ENCODE peak calls at places on chromosomes 16 and 17, in five cellular contexts. One of them, this sample, is unnamed.

GRCh38 chr16:46972971-46973456 is 460 bp downstream of the DNAJA2 start:
- DNase-seq in HCT116: no peak
- DNase-seq in Karpas-422: peak
- DNase-seq in PC-3: peak
- DNase-seq in mammary epithelial cell: peak
- DNase-seq in this sample: peak

GRCh38 chr16:68275611-68276191 is 11.4 kb downstream of the SLC7A6 start:
- DNase-seq in Karpas-422: peak
- DNase-seq in mammary epithelial cell: peak
- DNase-seq in HCT116: no peak
- DNase-seq in PC-3: no peak
- DNase-seq in this sample: no peak

GRCh38 chr16:17329412-17329811 is 141.3 kb downstream of the XYLT1 start:
- DNase-seq in mammary epithelial cell: no peak
- DNase-seq in HCT116: no peak
- DNase-seq in PC-3: no peak
- DNase-seq in Karpas-422: no peak
- DNase-seq in this sample: no peak

GRCh38 chr16:13435873-13436474 is 484.0 kb upstream of the ERCC4 start:
- DNase-seq in Karpas-422: peak
- DNase-seq in HCT116: no peak
- DNase-seq in PC-3: no peak
- DNase-seq in mammary epithelial cell: no peak
- DNase-seq in this sample: no peak

GRCh38 chr16:13153696-13154095 is 252.3 kb downstream of the SHISA9 start:
- DNase-seq in PC-3: no peak
- DNase-seq in mammary epithelial cell: no peak
- DNase-seq in HCT116: no peak
- DNase-seq in Karpas-422: no peak
- DNase-seq in this sample: no peak

GRCh38 chr17:41002814-41003213 is 3.1 kb upstream of the KRTAP3-2 start:
- DNase-seq in mammary epithelial cell: peak
- DNase-seq in PC-3: peak
- DNase-seq in Karpas-422: no peak
- DNase-seq in HCT116: no peak
- DNase-seq in this sample: no peak

GRCh38 chr17:7573324-7574080 is 5.9 kb upstream of the CD68 start:
- DNase-seq in HCT116: no peak
- DNase-seq in PC-3: peak
- DNase-seq in Karpas-422: peak
- DNase-seq in mammary epithelial cell: peak
- DNase-seq in this sample: peak

GRCh38 chr17:28221751-28222414 is 97.1 kb upstream of the TMEM97 start:
- DNase-seq in Karpas-422: no peak
- DNase-seq in PC-3: no peak
- DNase-seq in mammary epithelial cell: peak
- DNase-seq in HCT116: no peak
- DNase-seq in this sample: no peak

GRCh38 chr17:65495255-65496060 is 66.0 kb downstream of the AXIN2 start:
- DNase-seq in mammary epithelial cell: no peak
- DNase-seq in PC-3: no peak
- DNase-seq in Karpas-422: no peak
- DNase-seq in HCT116: peak
- DNase-seq in this sample: peak

GRCh38 chr16:14485811-14486519 is 144.1 kb downstream of the PARN start:
- DNase-seq in mammary epithelial cell: no peak
- DNase-seq in HCT116: no peak
- DNase-seq in Karpas-422: no peak
- DNase-seq in PC-3: no peak
- DNase-seq in this sample: no peak

GRCh38 chr16:14487579-14487978 is 142.5 kb downstream of the PARN start:
- DNase-seq in Karpas-422: peak
- DNase-seq in PC-3: no peak
- DNase-seq in mammary epithelial cell: no peak
- DNase-seq in HCT116: no peak
- DNase-seq in this sample: peak

GRCh38 chr16:14485131-14485551 is 144.9 kb downstream of the PARN start:
- DNase-seq in PC-3: no peak
- DNase-seq in Karpas-422: no peak
- DNase-seq in HCT116: no peak
- DNase-seq in mammary epithelial cell: no peak
- DNase-seq in this sample: no peak

GRCh38 chr16:14489460-14489859 is 140.6 kb downstream of the PARN start:
- DNase-seq in HCT116: peak
- DNase-seq in Karpas-422: peak
- DNase-seq in PC-3: peak
- DNase-seq in mammary epithelial cell: no peak
- DNase-seq in this sample: no peak

DNA sequence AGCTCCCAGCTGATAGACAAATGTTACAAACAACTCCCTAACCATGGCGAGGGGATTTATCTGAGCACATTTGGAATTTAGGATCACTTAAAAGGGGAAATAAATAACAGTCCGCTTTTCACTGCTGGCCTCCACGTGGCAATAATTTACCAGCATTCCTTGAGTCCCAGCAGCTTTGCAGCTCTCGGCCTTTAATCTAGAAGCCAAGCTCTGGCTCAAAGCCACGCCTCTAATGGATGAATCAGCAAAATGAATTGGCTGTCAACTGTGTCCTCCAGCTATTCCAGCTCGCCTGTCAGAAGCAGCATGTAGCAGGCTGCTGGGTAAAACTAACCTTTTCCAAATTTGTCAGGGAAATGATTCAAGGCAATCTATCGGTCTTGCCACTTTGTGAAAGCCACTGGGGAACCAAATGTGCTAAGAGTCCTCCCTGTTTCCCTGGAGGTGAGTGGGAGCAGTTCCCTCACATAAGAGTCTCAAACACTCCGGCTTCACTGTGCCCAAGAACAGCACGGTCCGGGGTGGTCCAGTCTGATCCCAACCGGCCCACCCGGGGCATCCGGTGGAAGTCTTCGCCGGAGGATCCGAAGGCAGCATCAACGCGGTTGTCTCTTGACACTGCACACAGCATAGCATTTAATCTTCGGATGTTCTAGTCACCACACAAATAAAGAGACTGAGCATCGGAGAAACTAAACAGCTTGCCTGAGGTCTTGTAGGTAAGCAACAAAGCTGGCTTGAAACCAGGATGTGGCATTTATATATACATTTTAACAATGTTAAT is 143.3 kb downstream of the PARN start:
- DNase-seq in HCT116: peak
- DNase-seq in mammary epithelial cell: peak
- DNase-seq in PC-3: peak
- DNase-seq in Karpas-422: no peak
- DNase-seq in this sample: peak
- H3K4me3 ChIP-seq in HCT116: peak
- H3K4me3 ChIP-seq in mammary epithelial cell: peak
- H3K4me3 ChIP-seq in PC-3: peak
- H3K4me3 ChIP-seq in Karpas-422: no peak
- H3K4me3 ChIP-seq in this sample: peak

GRCh38 chr17:81287155-81287554 is 8.0 kb downstream of the SLC38A10 start:
- DNase-seq in PC-3: no peak
- DNase-seq in HCT116: no peak
- DNase-seq in mammary epithelial cell: no peak
- DNase-seq in Karpas-422: no peak
- DNase-seq in this sample: no peak

GRCh38 chr17:81287741-81288430 is 7.2 kb downstream of the SLC38A10 start:
- DNase-seq in mammary epithelial cell: no peak
- DNase-seq in HCT116: no peak
- DNase-seq in Karpas-422: no peak
- DNase-seq in PC-3: no peak
- DNase-seq in this sample: no peak

GRCh38 chr17:81285894-81286293 is 9.2 kb downstream of the SLC38A10 start:
- DNase-seq in HCT116: no peak
- DNase-seq in Karpas-422: no peak
- DNase-seq in PC-3: no peak
- DNase-seq in mammary epithelial cell: no peak
- DNase-seq in this sample: no peak

GRCh38 chr17:81285179-81285878 is 9.8 kb downstream of the SLC38A10 start:
- DNase-seq in HCT116: no peak
- DNase-seq in PC-3: no peak
- DNase-seq in mammary epithelial cell: no peak
- DNase-seq in Karpas-422: no peak
- DNase-seq in this sample: peak

GRCh38 chr17:81286491-81287145 is 8.5 kb downstream of the SLC38A10 start:
- DNase-seq in HCT116: no peak
- DNase-seq in PC-3: no peak
- DNase-seq in Karpas-422: no peak
- DNase-seq in mammary epithelial cell: no peak
- DNase-seq in this sample: no peak
- H3K27ac ChIP-seq in HCT116: no peak
- H3K27ac ChIP-seq in PC-3: no peak
- H3K27ac ChIP-seq in Karpas-422: no peak
- H3K27ac ChIP-seq in mammary epithelial cell: no peak
- H3K27ac ChIP-seq in this sample: no peak

GRCh38 chr17:62819511-62820221 is 11.6 kb upstream of the MARCHF10 start:
- DNase-seq in Karpas-422: no peak
- DNase-seq in mammary epithelial cell: peak
- DNase-seq in HCT116: peak
- DNase-seq in PC-3: peak
- DNase-seq in this sample: no peak
- H3K9ac ChIP-seq in Karpas-422: no peak
- H3K9ac ChIP-seq in mammary epithelial cell: peak
- H3K9ac ChIP-seq in HCT116: peak
- H3K9ac ChIP-seq in PC-3: peak
- H3K9ac ChIP-seq in this sample: no peak

GRCh38 chr17:68292689-68293040 is 1.4 kb downstream of the ARSG start:
- DNase-seq in PC-3: no peak
- DNase-seq in Karpas-422: no peak
- DNase-seq in mammary epithelial cell: no peak
- DNase-seq in HCT116: no peak
- DNase-seq in this sample: no peak
- H3K4me3 ChIP-seq in PC-3: peak
- H3K4me3 ChIP-seq in Karpas-422: peak
- H3K4me3 ChIP-seq in mammary epithelial cell: no peak
- H3K4me3 ChIP-seq in HCT116: peak
- H3K4me3 ChIP-seq in this sample: peak

GRCh38 chr16:30567991-30568638 is 3.4 kb downstream of the ZNF688 start:
- DNase-seq in HCT116: no peak
- DNase-seq in Karpas-422: no peak
- DNase-seq in mammary epithelial cell: peak
- DNase-seq in PC-3: peak
- DNase-seq in this sample: no peak
- H3K27ac ChIP-seq in HCT116: no peak
- H3K27ac ChIP-seq in Karpas-422: no peak
- H3K27ac ChIP-seq in mammary epithelial cell: peak
- H3K27ac ChIP-seq in PC-3: peak
- H3K27ac ChIP-seq in this sample: peak

GRCh38 chr16:81834868-81835267 is 55.8 kb downstream of the PLCG2 start:
- DNase-seq in Karpas-422: peak
- DNase-seq in PC-3: no peak
- DNase-seq in mammary epithelial cell: no peak
- DNase-seq in HCT116: no peak
- DNase-seq in this sample: no peak
- H3K9ac ChIP-seq in Karpas-422: peak
- H3K9ac ChIP-seq in PC-3: no peak
- H3K9ac ChIP-seq in mammary epithelial cell: no peak
- H3K9ac ChIP-seq in HCT116: no peak
- H3K9ac ChIP-seq in this sample: no peak

DNA sequence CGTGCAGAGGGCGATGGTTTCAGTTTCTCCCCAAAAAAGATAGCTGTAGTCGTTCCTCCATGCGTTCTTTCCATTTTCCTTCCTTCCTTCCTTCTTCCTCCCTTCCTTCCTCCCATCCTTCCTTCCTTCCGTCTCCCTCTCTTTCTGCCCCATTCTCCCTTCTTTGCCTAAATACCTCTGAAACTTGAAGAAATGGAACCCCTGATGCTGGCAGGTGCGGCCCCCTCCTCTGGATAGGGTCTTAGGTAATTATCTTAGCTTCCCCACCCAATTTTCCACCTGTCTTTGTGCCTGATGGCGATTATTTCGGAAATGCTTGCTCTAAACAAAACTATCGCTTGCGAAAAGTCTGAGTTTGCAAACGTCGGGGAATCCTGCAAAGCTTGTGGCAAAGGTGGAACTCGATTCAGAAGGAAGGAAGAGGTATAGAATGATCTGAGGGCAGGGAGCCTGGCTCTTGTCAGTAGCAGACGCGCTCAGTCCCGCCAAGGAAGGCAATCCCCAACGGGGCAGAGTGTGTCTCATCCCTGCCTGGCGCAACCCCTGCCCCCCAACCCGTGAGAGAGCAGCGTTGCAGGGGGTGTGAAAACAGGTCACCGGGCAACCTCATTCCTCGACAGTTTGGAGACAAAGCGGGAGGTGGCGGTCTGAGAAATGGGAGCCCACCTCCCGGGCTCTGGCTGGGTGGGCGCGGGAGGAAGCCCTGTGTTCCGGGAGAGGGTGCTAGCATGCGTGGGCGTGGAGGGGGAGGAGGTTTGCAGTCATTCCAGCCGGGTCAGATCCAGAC is 2.9 kb upstream of the CBX8 start:
- DNase-seq in PC-3: no peak
- DNase-seq in Karpas-422: no peak
- DNase-seq in HCT116: no peak
- DNase-seq in mammary epithelial cell: no peak
- DNase-seq in this sample: no peak
- H3K4me3 ChIP-seq in PC-3: peak
- H3K4me3 ChIP-seq in Karpas-422: peak
- H3K4me3 ChIP-seq in HCT116: peak
- H3K4me3 ChIP-seq in mammary epithelial cell: no peak
- H3K4me3 ChIP-seq in this sample: no peak

DNA sequence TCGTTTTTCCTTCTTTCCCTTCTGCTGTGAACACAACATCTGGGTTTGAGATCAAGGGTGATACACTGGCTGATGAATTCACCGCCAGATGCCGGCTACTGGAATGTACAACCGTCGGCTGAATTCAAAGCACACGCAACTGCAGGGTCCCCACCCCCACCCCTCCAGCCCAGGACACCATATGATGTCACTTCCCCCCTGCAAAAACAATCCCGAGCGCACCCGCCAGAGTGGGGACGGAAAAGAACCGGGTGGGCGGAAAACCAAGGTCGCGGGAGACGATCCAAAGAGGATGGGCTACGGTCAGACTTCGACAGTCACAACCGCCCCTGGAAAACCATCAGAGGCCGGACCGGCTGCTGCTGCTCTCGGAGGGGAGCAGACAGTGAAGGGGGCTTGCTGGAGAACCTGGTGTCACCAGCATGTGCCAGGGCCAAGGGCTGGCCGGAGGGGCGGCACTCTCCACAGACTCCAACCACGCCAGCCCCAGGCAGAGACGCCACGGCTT is 23.3 kb downstream of the CEP295NL start:
- DNase-seq in Karpas-422: no peak
- DNase-seq in mammary epithelial cell: peak
- DNase-seq in PC-3: no peak
- DNase-seq in HCT116: no peak
- DNase-seq in this sample: peak
- H3K27ac ChIP-seq in Karpas-422: no peak
- H3K27ac ChIP-seq in mammary epithelial cell: no peak
- H3K27ac ChIP-seq in PC-3: no peak
- H3K27ac ChIP-seq in HCT116: no peak
- H3K27ac ChIP-seq in this sample: peak

GRCh38 chr17:49576121-49576905 is 642 bp downstream of the NXPH3 start:
- DNase-seq in mammary epithelial cell: peak
- DNase-seq in Karpas-422: no peak
- DNase-seq in PC-3: peak
- DNase-seq in HCT116: no peak
- DNase-seq in this sample: no peak
- H3K9ac ChIP-seq in mammary epithelial cell: no peak
- H3K9ac ChIP-seq in Karpas-422: no peak
- H3K9ac ChIP-seq in PC-3: no peak
- H3K9ac ChIP-seq in HCT116: no peak
- H3K9ac ChIP-seq in this sample: peak